ENCODE peak calls at places on chromosomes 6 and 20, in eight cellular contexts. M is WERI-Rb-1; J is activated CD8-positive, alpha-beta memory T cell treated with anti-CD3 and anti-CD28 coated beads, Interleukin-2, amount 10 ng/mL, durations not matched to agents 7 days and 5 days; C is GM12865; E is cerebellar cortex; A is activated T-cell treated with anti-CD3 and anti-CD28 coated beads, Interleukin-2, amount 50 U/mL, for 48 hours; R is aorta; N is skeletal muscle cell. U is an unnamed sample.
A peak's percentile ranks its signal among the peaks of the same experiment; 100 is the strongest.

GRCh38 chr6:158755636-158756035 is 63.5 kb downstream of the EZR start:
- DNase-seq in M (no peak), J (no peak), C (no peak), E (no peak), A (no peak), R (no peak), N (no peak), U (no peak)

GRCh38 chr6:83071023-83071422 is 3.6 kb downstream of the DOP1A start:
- DNase-seq in M (no peak), J (no peak), C (peak; percentile 64), E (no peak), A (no peak), R (no peak), N (no peak), U (no peak)

GRCh38 chr20:1185781-1186334 is 1.1 kb upstream of the TMEM74B start:
- DNase-seq in M (peak; percentile 73), J (peak; percentile 68), C (peak; percentile 57), E (peak; percentile 43), A (peak; percentile 71), R (no peak), N (no peak), U (peak; percentile 81)

GRCh38 chr6:119026822-119027221 is 51.6 kb downstream of the FAM184A start:
- DNase-seq in M (no peak), J (no peak), C (no peak), E (no peak), A (no peak), R (no peak), N (no peak), U (no peak)

GRCh38 chr6:137782166-137783039 is 84.7 kb upstream of the TNFAIP3 start:
- DNase-seq in M (no peak), J (no peak), C (no peak), E (no peak), A (no peak), R (no peak), N (no peak), U (no peak)

GRCh38 chr6:98529364-98529763 is 305.0 kb upstream of the POU3F2 start:
- DNase-seq in M (no peak), J (no peak), C (no peak), E (no peak), A (no peak), R (no peak), N (no peak), U (no peak)

GRCh38 chr6:35497571-35498406 is 910 bp upstream of the TEAD3 start:
- DNase-seq in M (peak; percentile 57), J (peak; percentile 69), C (no peak), E (no peak), A (peak; percentile 71), R (peak; percentile 78), N (peak; percentile 33), U (peak; percentile 58)

GRCh38 chr6:133778414-133778813 is 110.5 kb upstream of the TCF21 start:
- DNase-seq in M (no peak), J (no peak), C (no peak), E (no peak), A (no peak), R (no peak), N (peak; percentile 95), U (no peak)

GRCh38 chr6:97849390-97849789 is 566.4 kb upstream of the MMS22L start:
- DNase-seq in M (no peak), J (no peak), C (no peak), E (no peak), A (no peak), R (no peak), N (no peak), U (no peak)

GRCh38 chr6:139569561-139569960 is 195.1 kb upstream of the CITED2 start:
- DNase-seq in M (no peak), J (no peak), C (no peak), E (no peak), A (no peak), R (no peak), N (no peak), U (no peak)

GRCh38 chr20:18585134-18585533 is 2.7 kb upstream of the DTD1 start:
- DNase-seq in M (no peak), J (no peak), C (no peak), E (no peak), A (no peak), R (no peak), N (peak; percentile 56), U (no peak)

GRCh38 chr20:11901127-11901526 is 16.6 kb upstream of the BTBD3 start:
- DNase-seq in M (no peak), J (no peak), C (no peak), E (peak; percentile 1), A (no peak), R (no peak), N (peak; percentile 65), U (no peak)

GRCh38 chr6:52535711-52536423 is 41.0 kb downstream of the TRAM2 start:
- DNase-seq in M (no peak), J (no peak), C (no peak), E (no peak), A (no peak), R (no peak), N (no peak), U (no peak)

GRCh38 chr20:11373391-11373790 is 544.3 kb upstream of the BTBD3 start:
- DNase-seq in M (no peak), J (no peak), C (peak; percentile 74), E (peak; percentile 13), A (no peak), R (no peak), N (no peak), U (no peak)

GRCh38 chr6:128617285-128617684 is 96.9 kb upstream of the PTPRK start:
- DNase-seq in M (no peak), J (no peak), C (no peak), E (no peak), A (no peak), R (no peak), N (no peak), U (no peak)

GRCh38 chr6:163490826-163491577 is 76.5 kb downstream of the QKI start:
- DNase-seq in M (no peak), J (no peak), C (no peak), E (no peak), A (no peak), R (peak; percentile 57), N (no peak), U (no peak)

GRCh38 chr6:121335111-121336008 is 1.1 kb upstream of the TBC1D32 start:
- DNase-seq in M (no peak), J (no peak), C (no peak), E (no peak), A (no peak), R (no peak), N (no peak), U (no peak)

GRCh38 chr6:158442309-158442705 is 117.6 kb upstream of the TMEM181 start:
- DNase-seq in M (no peak), J (no peak), C (no peak), E (no peak), A (no peak), R (no peak), N (no peak), U (no peak)

GRCh38 chr6:36350082-36350481 is 13.4 kb upstream of the BNIP5 start:
- DNase-seq in M (no peak), J (no peak), C (no peak), E (no peak), A (no peak), R (no peak), N (no peak), U (no peak)